ENCODE peak calls at places on chromosomes 12 and 14, in four cellular contexts. T is fibroblast of the aortic adventitia, P is HL-60, H is heart left ventricle. M is an unnamed sample.

GRCh38 chr12:2800046-2800570 is 5.3 kb downstream of the FKBP4 start:
- DNase-seq in T (no peak), P (no peak), H (no peak), M (no peak)

GRCh38 chr12:93946542-93947150 is 201.7 kb upstream of the PLXNC1 start:
- DNase-seq in T (peak), P (no peak), H (no peak), M (no peak)

GRCh38 chr12:63103489-63104131 is 47.4 kb downstream of the AVPR1A start:
- DNase-seq in T (peak), P (no peak), H (no peak), M (no peak)

GRCh38 chr12:62933871-62934798 is 815 bp downstream of the PPM1H start:
- DNase-seq in T (peak), P (no peak), H (peak), M (peak)

GRCh38 chr12:19994970-19995369 is 373.4 kb upstream of the PDE3A start:
- DNase-seq in T (peak), P (no peak), H (no peak), M (no peak)

GRCh38 chr12:5587701-5588100 is 155.8 kb downstream of the NTF3 start:
- DNase-seq in T (no peak), P (no peak), H (no peak), M (no peak)

GRCh38 chr14:99229654-99230215 is 42.3 kb downstream of the BCL11B start:
- DNase-seq in T (no peak), P (no peak), H (no peak), M (no peak)

GRCh38 chr12:108358580-108358965 is 19.5 kb upstream of the CMKLR1 start:
- DNase-seq in T (no peak), P (no peak), H (no peak), M (no peak)

GRCh38 chr12:124764870-124765570 is 98.6 kb downstream of the SCARB1 start:
- DNase-seq in T (peak), P (no peak), H (no peak), M (no peak)

GRCh38 chr12:119804011-119804641 is 73.0 kb downstream of the CIT start:
- DNase-seq in T (peak), P (no peak), H (peak), M (no peak)

GRCh38 chr12:67077617-67078016 is 191.5 kb upstream of the CAND1 start:
- DNase-seq in T (peak), P (no peak), H (no peak), M (no peak)

GRCh38 chr12:110536834-110537604 is 34.9 kb downstream of the RAD9B start:
- DNase-seq in T (no peak), P (no peak), H (no peak), M (no peak)

GRCh38 chr12:100573499-100574261 is at the start of gene GAS2L3:
- DNase-seq in T (peak), P (peak), H (peak), M (peak)

GRCh38 chr12:15522574-15523187 is 200.4 kb downstream of the PTPRO start:
- DNase-seq in T (peak), P (no peak), H (no peak), M (no peak)

GRCh38 chr12:51442324-51442723 is 17.7 kb downstream of the SLC4A8 start:
- DNase-seq in T (peak), P (no peak), H (no peak), M (no peak)

GRCh38 chr14:56412453-56413434 is 166.9 kb upstream of the TMEM260 start:
- DNase-seq in T (peak), P (no peak), H (no peak), M (no peak)

GRCh38 chr14:93132472-93133065 is 16.8 kb upstream of the ITPK1 start:
- DNase-seq in T (peak), P (no peak), H (no peak), M (no peak)

GRCh38 chr12:79451365-79451764 is 239.4 kb downstream of the PAWR start:
- DNase-seq in T (peak), P (no peak), H (no peak), M (no peak)

GRCh38 chr12:69490920-69491643 is 20.9 kb downstream of the FRS2 start:
- DNase-seq in T (no peak), P (no peak), H (no peak), M (no peak)

GRCh38 chr12:98402081-98402480 is 113.3 kb upstream of the TMPO start:
- DNase-seq in T (no peak), P (no peak), H (no peak), M (no peak)

GRCh38 chr12:42660968-42661937 is 71.7 kb upstream of the PRICKLE1 start:
- DNase-seq in T (no peak), P (peak), H (no peak), M (no peak)

GRCh38 chr12:19223695-19224094 is 94.2 kb downstream of the PLEKHA5 start:
- DNase-seq in T (peak), P (no peak), H (no peak), M (no peak)

GRCh38 chr14:56720703-56721426 is 89.4 kb downstream of the OTX2 start:
- DNase-seq in T (no peak), P (no peak), H (no peak), M (no peak)

GRCh38 chr12:122449317-122449716 is 26.8 kb upstream of the CLIP1 start:
- DNase-seq in T (peak), P (peak), H (no peak), M (no peak)

GRCh38 chr14:24432259-24433131 is 2.7 kb downstream of the KHNYN start:
- DNase-seq in T (no peak), P (no peak), H (no peak), M (no peak)

DNA sequence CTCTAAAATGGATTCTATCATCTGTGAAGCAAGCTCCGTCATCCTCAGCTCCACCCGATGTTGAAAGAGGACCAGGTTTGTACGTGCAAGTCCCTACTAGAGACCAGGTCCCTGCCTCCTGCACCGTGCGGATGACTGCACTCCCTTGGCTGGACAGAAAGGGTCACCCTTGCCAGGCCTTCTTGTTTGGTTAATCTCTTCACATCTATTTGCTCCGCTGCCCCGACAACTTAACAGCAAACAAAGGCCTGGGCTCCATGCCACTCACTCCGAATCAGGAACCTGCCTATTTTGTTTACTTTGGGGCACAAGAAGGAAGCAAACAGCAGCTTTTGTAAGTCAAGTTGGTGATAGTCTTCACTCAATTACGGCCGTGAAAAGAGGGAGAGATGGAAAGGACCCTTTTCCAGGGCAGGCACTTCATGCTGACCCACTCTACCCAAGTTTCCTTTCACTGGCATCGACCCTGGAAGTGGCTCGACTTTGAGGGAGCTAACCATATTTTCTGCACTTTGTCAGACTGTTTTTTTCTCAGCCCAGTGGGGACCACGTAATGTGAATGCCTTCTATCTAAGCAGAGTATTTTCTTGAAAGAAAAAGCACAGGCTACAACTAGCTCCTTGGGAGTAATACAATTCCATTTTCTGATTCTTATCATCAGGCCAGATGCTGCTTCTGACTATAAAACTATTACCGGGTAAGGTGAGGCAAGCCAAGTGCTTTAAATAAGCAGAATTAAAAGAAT is 202.6 kb downstream of the FOXN3 start:
- DNase-seq in T (no peak), P (no peak), H (peak), M (no peak)
- TF ChIP-seq CTCF in T (no peak), P (no peak), H (peak), M (no peak)

GRCh38 chr14:52678591-52678990 is 16.8 kb downstream of the ERO1A start:
- DNase-seq in T (no peak), P (no peak), H (no peak), M (no peak)
- TF ChIP-seq CTCF in T (peak), P (no peak), H (no peak), M (peak)

GRCh38 chr14:35229495-35230089 is 62.6 kb upstream of the PSMA6 start:
- DNase-seq in T (no peak), P (no peak), H (no peak), M (no peak)
- TF ChIP-seq CTCF in T (peak), P (peak), H (peak), M (peak)

DNA sequence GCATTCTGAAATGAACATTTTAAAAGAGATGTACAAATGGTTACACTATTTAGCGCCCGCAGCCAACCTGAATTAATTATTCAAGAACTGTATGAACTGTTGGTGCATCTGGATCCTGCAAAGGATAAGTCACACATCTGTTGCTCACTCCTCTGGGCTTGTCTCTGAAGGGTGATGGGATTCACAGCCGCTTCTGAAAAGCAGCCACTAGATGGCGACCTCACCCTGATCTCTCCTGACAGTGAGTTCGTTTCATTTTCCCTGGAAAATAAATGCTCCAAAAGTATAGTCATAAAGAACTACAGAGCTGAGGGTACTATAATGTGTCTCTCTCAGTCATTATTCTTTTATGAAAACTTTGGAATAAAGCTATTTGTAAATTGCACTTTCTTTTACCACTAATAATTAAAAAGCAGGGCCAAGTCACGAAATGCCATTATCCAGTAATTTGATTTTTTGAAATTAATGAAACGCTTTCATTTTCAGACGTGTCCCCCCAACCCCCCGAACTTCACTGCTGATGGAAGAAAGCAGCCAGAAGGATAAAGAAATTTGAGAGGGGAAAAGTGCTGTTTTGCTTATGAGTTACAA is 789.6 kb downstream of the NRXN3 start:
- DNase-seq in T (peak), P (peak), H (peak), M (no peak)
- TF ChIP-seq CTCF in T (peak), P (peak), H (peak), M (peak)

GRCh38 chr14:90900712-90901111 is 84.5 kb upstream of the TTC7B start:
- DNase-seq in T (peak), P (no peak), H (no peak), M (no peak)
- TF ChIP-seq CTCF in T (peak), P (no peak), H (peak), M (no peak)

DNA sequence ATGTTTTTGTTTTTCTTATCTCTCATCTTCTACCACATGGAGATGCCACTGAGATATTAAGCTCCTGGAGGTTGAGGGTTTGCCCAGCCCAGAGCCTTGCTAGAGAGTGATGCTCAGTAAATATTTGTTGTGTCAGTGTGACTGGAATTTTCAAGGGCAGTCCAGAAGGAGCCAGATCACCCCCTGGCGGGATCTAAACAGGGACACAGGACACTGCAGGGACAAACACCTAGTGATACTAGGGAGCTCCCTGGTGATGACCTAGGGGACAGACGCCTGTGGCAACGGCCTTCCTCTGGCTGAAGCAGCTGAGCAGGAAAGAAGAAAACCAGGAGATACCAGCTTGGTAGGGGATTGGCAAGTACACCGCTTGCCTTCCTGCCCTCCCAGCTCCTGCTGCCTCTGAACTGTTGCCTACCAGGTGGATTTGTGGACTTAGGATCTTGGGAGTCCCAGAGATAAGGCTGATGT is 714.4 kb upstream of the TBX3 start:
- DNase-seq in T (no peak), P (no peak), H (no peak), M (no peak)
- TF ChIP-seq CTCF in T (no peak), P (no peak), H (peak), M (no peak)